ENCODE peak calls at places on chromosomes 1 and 21, in nine cellular contexts. J is A549, G is RWPE2, M is fibroblast of lung, Y is trophoblast cell, X is heart right ventricle, E is ovary, I is right cardiac atrium, T is left ventricle myocardium inferior. U is an unnamed sample.

GRCh38 chr1:173134029-173134428 is 73.1 kb downstream of the TNFSF4 start:
- DNase-seq in X (no peak), T (no peak), I (no peak), E (no peak), J (no peak), G (no peak), Y (peak), M (peak), U (no peak)

GRCh38 chr1:210416681-210417080 is 88.0 kb downstream of the HHAT start:
- DNase-seq in T (no peak), J (no peak), G (no peak), X (no peak), E (no peak), I (no peak), Y (no peak), M (no peak), U (no peak)

GRCh38 chr1:33000427-33001026 is 35.9 kb upstream of the RNF19B start:
- DNase-seq in I (no peak), E (no peak), X (no peak), G (no peak), M (no peak), Y (no peak), J (no peak), T (no peak), U (no peak)

GRCh38 chr1:65471213-65471833 is 50.9 kb downstream of the LEPR start:
- DNase-seq in G (no peak), M (no peak), J (no peak), T (no peak), E (no peak), Y (no peak), X (no peak), I (no peak), U (no peak)

GRCh38 chr1:183302452-183303324 is 115.5 kb downstream of the NMNAT2 start:
- DNase-seq in Y (no peak), G (no peak), J (no peak), M (no peak), X (no peak), I (no peak), T (no peak), E (no peak), U (no peak)

GRCh38 chr21:44666401-44667320 is at the start of gene KRTAP12-2:
- DNase-seq in M (no peak), T (peak), J (no peak), G (no peak), X (peak), E (no peak), Y (no peak), I (peak), U (no peak)

GRCh38 chr1:26907071-26907922 is 6.5 kb downstream of the NR0B2 start:
- DNase-seq in X (no peak), J (peak), G (peak), T (no peak), I (no peak), M (peak), E (no peak), Y (peak), U (no peak)

GRCh38 chr1:50702395-50702794 is 257.7 kb downstream of the FAF1 start:
- DNase-seq in I (no peak), J (no peak), G (no peak), Y (no peak), X (no peak), M (no peak), T (no peak), E (no peak), U (no peak)

GRCh38 chr21:38534591-38534990 is 36.3 kb upstream of the ERG start:
- DNase-seq in Y (no peak), T (no peak), M (no peak), G (no peak), X (no peak), E (no peak), I (no peak), J (no peak), U (no peak)

GRCh38 chr21:35204850-35205564 is 155.9 kb upstream of the RUNX1 start:
- DNase-seq in E (peak), J (no peak), I (peak), T (peak), G (no peak), Y (no peak), X (peak), M (peak), U (no peak)

GRCh38 chr1:20446796-20447195 is 39.2 kb downstream of the CAMK2N1 start:
- DNase-seq in G (no peak), E (no peak), T (no peak), X (no peak), I (no peak), Y (no peak), M (peak), J (no peak), U (no peak)

GRCh38 chr1:203360772-203361171 is 9.8 kb upstream of the FMOD start:
- DNase-seq in I (no peak), T (no peak), X (no peak), M (no peak), G (no peak), Y (no peak), J (no peak), E (peak), U (no peak)

GRCh38 chr1:210558302-210558701 is 229.6 kb downstream of the HHAT start:
- DNase-seq in Y (no peak), E (peak), T (peak), X (peak), M (no peak), I (peak), G (no peak), J (no peak), U (no peak)

GRCh38 chr21:21203822-21204339 is 205.7 kb downstream of the NCAM2 start:
- DNase-seq in M (no peak), E (no peak), Y (no peak), G (no peak), T (no peak), X (no peak), I (no peak), J (no peak), U (no peak)

GRCh38 chr21:21196848-21197247 is 198.6 kb downstream of the NCAM2 start:
- DNase-seq in Y (no peak), E (no peak), M (no peak), J (no peak), G (no peak), I (no peak), X (no peak), T (no peak), U (no peak)

GRCh38 chr21:21199342-21200102 is 201.3 kb downstream of the NCAM2 start:
- DNase-seq in E (no peak), G (no peak), X (no peak), M (no peak), I (no peak), T (no peak), J (no peak), Y (no peak), U (no peak)

GRCh38 chr21:21200939-21201610 is 202.9 kb downstream of the NCAM2 start:
- DNase-seq in G (no peak), J (no peak), X (no peak), E (no peak), T (no peak), I (no peak), Y (no peak), M (peak), U (no peak)

GRCh38 chr21:21200103-21200938 is 202.1 kb downstream of the NCAM2 start:
- DNase-seq in E (peak), Y (peak), I (peak), X (no peak), J (peak), M (peak), T (peak), G (peak), U (peak)
- H3K27ac ChIP-seq in E (no peak), Y (no peak), I (no peak), X (peak), J (no peak), M (peak), T (peak), G (peak), U (peak)

DNA sequence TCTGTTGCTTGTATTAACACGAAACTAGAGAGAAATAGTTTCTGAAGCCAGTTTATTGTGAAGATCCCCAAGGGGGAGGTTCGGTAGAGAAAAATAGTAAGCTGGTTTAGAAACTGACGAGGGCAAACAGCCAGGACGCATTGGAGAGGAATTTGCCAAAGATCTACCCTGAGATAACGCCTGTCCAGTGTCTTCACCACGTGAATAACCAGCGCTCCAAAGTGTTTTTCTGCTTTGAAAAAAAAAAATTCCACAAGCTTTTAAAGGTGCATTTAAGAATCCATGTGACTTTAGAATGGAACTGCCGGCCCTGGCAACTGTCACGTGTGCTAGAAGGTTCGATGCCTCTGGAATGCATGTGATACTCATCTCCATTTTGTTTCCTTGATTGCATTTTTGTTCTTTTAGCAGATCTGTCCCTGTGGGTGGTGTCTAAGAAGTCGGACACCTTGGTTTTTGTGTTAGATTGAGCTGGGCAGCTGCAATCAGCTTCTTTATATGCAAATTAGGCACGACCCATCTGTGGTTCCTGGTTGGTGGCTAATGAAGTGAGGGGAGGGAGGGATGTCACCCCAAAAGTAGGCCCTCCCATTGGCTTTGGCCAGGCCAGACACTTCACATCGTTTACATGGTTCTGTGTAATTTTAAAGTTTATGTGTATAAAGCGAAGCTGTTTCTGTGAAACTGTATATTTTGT is 1.3 kb upstream of the THAP3 start:
- DNase-seq in X (no peak), Y (peak), M (no peak), T (no peak), G (no peak), J (no peak), I (no peak), E (no peak), U (no peak)
- H3K27ac ChIP-seq in X (no peak), Y (peak), M (no peak), T (no peak), G (no peak), J (no peak), I (no peak), E (no peak), U (no peak)

GRCh38 chr1:9224664-9225410 is 9.7 kb upstream of the H6PD start:
- DNase-seq in E (no peak), M (no peak), J (no peak), Y (no peak), T (no peak), G (no peak), X (no peak), I (no peak), U (no peak)
- H3K27ac ChIP-seq in E (no peak), M (no peak), J (no peak), Y (no peak), T (no peak), G (no peak), X (no peak), I (no peak), U (no peak)

GRCh38 chr1:116907351-116907750 is 2.4 kb upstream of the PTGFRN start:
- DNase-seq in M (no peak), I (no peak), G (no peak), J (no peak), Y (peak), T (no peak), E (no peak), X (no peak), U (no peak)

GRCh38 chr1:116908266-116908665 is 1.4 kb upstream of the PTGFRN start:
- DNase-seq in J (no peak), T (no peak), G (no peak), E (no peak), M (no peak), I (no peak), Y (no peak), X (no peak), U (no peak)

GRCh38 chr1:116910379-116911165 is 856 bp downstream of the PTGFRN start:
- DNase-seq in X (peak), I (peak), T (peak), M (no peak), J (no peak), Y (peak), E (peak), G (no peak), U (peak)

GRCh38 chr1:116909511-116910378 is at the start of gene PTGFRN:
- DNase-seq in M (peak), J (peak), I (peak), X (peak), G (peak), T (peak), E (peak), Y (peak), U (no peak)

GRCh38 chr1:116908821-116909510 is 750 bp upstream of the PTGFRN start:
- DNase-seq in M (no peak), X (no peak), T (no peak), Y (no peak), E (no peak), J (no peak), G (no peak), I (no peak), U (no peak)
- H3K27ac ChIP-seq in M (no peak), X (peak), T (peak), Y (peak), E (peak), J (peak), G (peak), I (peak), U (no peak)

DNA sequence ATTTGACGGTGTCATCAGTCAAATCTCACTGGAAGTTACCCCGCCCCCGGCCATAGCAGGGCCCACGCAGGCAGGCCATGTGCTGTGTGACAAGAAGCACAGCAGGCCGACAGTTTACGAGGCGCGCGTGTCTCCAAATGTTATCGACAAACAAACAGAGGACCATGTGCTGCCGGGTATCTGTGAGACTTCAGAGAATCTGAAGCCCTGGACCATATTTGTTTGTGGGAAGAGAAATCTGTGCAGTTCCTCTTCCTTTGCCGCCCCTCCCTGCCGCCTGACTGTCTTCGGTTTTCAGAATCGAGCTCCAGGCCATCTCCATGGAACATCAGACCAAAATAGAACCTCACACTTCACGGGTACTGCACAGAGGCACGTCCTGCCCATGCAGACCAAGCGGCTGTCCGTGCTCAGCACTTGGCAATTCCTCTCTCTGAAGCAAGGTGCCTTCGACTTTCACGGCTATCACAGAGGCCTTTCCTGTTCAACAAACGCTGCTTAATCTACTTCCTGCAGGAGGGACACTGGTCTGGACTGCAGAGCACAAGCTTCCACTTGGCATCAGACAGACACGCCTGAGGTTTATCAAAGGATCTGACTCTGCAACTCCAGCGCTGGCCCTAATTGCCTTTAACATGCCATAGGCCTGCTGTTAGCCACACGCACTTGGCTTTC is 135.7 kb upstream of the KRTAP19-8 start:
- DNase-seq in X (peak), E (no peak), M (peak), Y (no peak), J (no peak), G (no peak), I (peak), T (peak), U (no peak)
- H3K27ac ChIP-seq in X (peak), E (no peak), M (no peak), Y (peak), J (no peak), G (no peak), I (peak), T (peak), U (no peak)

GRCh38 chr1:1356796-1357401 is 1.5 kb downstream of the MXRA8 start:
- DNase-seq in M (no peak), E (no peak), J (no peak), G (peak), X (peak), Y (no peak), I (peak), T (no peak), U (no peak)
- H3K27ac ChIP-seq in M (peak), E (peak), J (no peak), G (no peak), X (peak), Y (no peak), I (no peak), T (peak), U (peak)

GRCh38 chr1:12487520-12487919 is 130.5 kb downstream of the DHRS3 start:
- DNase-seq in X (no peak), M (no peak), E (no peak), J (no peak), T (no peak), I (no peak), Y (no peak), G (no peak), U (no peak)

GRCh38 chr1:12482999-12483398 is 135.0 kb downstream of the DHRS3 start:
- DNase-seq in I (no peak), M (no peak), J (no peak), T (no peak), E (no peak), X (no peak), Y (no peak), G (no peak), U (no peak)

GRCh38 chr1:12486401-12487005 is 131.5 kb downstream of the DHRS3 start:
- DNase-seq in G (no peak), E (peak), J (peak), X (peak), Y (peak), I (peak), M (no peak), T (peak), U (no peak)

GRCh38 chr1:12488666-12489354 is 129.2 kb downstream of the DHRS3 start:
- DNase-seq in J (no peak), X (no peak), E (no peak), I (no peak), G (no peak), T (no peak), M (no peak), Y (peak), U (no peak)

DNA sequence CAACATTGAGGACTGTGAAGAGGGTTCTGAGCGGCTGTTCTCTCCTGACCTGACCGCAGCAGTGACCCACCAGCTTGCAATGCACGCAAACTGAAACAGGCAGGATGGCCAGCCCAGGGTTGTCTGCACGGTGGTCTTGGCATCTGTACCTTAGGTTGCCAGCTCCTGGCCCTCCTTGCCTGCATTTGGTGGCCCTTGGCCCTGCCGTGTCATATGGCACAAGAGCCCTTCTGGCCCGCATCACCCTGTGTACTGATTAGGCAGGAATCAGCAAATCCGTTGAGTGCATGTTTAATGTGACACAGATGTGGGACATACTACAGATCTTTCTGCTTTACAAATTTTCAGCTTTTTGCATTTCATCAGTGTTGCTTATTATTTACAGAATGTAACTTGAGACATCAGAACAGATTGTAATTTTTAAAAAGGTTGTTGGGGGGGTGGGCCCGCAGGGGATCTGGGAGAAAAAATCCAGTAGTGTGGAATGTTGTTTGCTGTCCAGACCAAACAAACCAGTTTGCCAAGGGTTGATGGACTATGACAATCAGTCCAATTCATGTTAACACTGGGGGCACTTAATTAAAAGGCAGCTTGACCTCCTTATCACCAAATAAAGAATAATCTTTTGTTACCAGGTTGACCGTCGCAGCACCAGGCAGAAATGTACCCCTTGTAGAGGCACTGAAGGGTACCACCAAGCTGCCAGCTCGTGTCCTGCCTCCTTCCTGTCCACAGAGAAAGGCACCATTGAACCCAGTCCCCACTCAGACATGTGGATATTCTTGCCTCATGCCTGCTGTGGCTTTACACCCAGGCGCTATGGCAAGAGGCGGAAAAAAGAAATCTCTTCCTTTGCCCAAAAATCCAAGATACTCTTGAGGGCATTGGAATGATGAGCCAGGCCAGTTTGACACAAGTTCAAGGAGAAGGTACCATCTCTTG is 132.5 kb downstream of the DHRS3 start:
- DNase-seq in G (no peak), X (no peak), T (no peak), M (peak), Y (peak), E (no peak), J (no peak), I (peak), U (no peak)
- H3K27ac ChIP-seq in G (no peak), X (peak), T (peak), M (no peak), Y (peak), E (no peak), J (peak), I (peak), U (peak)

GRCh38 chr1:2356911-2357845 is 34.2 kb downstream of the MORN1 start:
- DNase-seq in M (no peak), T (no peak), Y (no peak), J (no peak), E (no peak), X (peak), I (peak), G (peak), U (no peak)

GRCh38 chr1:2358072-2358471 is 33.3 kb downstream of the MORN1 start:
- DNase-seq in G (peak), E (no peak), Y (no peak), M (no peak), T (no peak), J (no peak), I (peak), X (peak), U (no peak)

GRCh38 chr1:2363847-2364513 is 27.4 kb downstream of the MORN1 start:
- DNase-seq in J (no peak), T (no peak), Y (no peak), E (no peak), X (no peak), G (no peak), M (no peak), I (no peak), U (no peak)

GRCh38 chr1:2358651-2359640 is 32.4 kb downstream of the MORN1 start:
- DNase-seq in T (no peak), I (peak), J (no peak), X (peak), E (no peak), G (peak), Y (no peak), M (no peak), U (no peak)

DNA sequence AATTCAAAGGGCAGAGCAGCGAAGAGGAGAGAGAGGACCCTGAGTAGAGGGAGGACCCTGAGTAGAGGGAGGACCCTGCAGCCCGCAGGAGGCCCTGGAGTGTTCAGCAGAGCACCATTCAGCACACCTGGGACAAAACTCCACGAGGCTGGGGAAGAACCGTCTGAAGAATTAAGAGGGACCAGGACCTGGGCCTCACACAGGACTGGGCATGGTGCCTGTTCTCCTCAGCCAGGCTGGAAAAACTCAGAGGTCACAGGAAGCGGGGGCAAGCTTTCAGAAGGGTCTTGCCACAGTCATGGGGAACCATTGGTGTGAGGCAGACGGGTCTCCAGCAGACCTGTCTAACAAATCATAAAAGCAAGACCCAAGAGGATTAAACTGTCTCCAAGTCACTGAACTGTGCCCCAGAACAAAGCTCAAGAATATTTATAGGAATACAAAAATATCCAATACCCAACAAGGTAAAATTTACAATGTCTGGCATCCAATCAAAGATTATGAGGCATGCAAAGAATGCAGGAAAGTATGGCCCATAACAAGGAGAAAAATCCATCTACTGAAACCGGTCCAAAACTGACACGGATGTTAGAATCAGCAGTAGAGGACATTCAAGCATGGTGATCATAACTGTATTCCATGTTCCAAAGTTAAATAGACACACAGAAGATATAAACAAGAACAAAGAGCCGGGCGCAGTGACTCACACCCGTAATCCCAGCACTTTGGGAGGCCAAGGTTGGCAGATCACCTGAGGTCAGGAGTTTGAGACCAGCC is 30.6 kb downstream of the MORN1 start:
- DNase-seq in J (no peak), G (peak), I (peak), T (peak), Y (no peak), E (no peak), X (peak), M (no peak), U (no peak)
- H3K27ac ChIP-seq in J (no peak), G (no peak), I (no peak), T (no peak), Y (no peak), E (no peak), X (no peak), M (no peak), U (no peak)

U was measured in tibial nerve.